ENCODE peak calls at places on chromosomes 13 and 19, in seven cellular contexts. One of them, this sample, is unnamed.

GRCh38 chr19:10270180-10270615 is 722 bp upstream of the ICAM1 start:
- DNase-seq in fibroblast of lung: no peak
- DNase-seq in NB4: peak
- DNase-seq in body of pancreas: peak
- DNase-seq in AG10803: no peak
- DNase-seq in dorsolateral prefrontal cortex: no peak
- DNase-seq in psoas muscle: peak
- DNase-seq in this sample: peak

GRCh38 chr19:55649579-55650557 is 1.9 kb downstream of the CCDC106 start:
- DNase-seq in fibroblast of lung: no peak
- DNase-seq in NB4: no peak
- DNase-seq in body of pancreas: no peak
- DNase-seq in AG10803: no peak
- DNase-seq in dorsolateral prefrontal cortex: no peak
- DNase-seq in psoas muscle: peak
- DNase-seq in this sample: peak

GRCh38 chr13:44365008-44365407 is 8.6 kb upstream of the SERP2 start:
- DNase-seq in fibroblast of lung: peak
- DNase-seq in NB4: no peak
- DNase-seq in body of pancreas: no peak
- DNase-seq in AG10803: peak
- DNase-seq in dorsolateral prefrontal cortex: no peak
- DNase-seq in psoas muscle: no peak
- DNase-seq in this sample: no peak

GRCh38 chr19:29532097-29532496 is 6.3 kb downstream of the VSTM2B start:
- DNase-seq in fibroblast of lung: no peak
- DNase-seq in NB4: no peak
- DNase-seq in body of pancreas: no peak
- DNase-seq in AG10803: no peak
- DNase-seq in dorsolateral prefrontal cortex: peak
- DNase-seq in psoas muscle: no peak
- DNase-seq in this sample: no peak

GRCh38 chr13:46551410-46552301 is 1.3 kb upstream of the LRCH1 start:
- DNase-seq in fibroblast of lung: peak
- DNase-seq in NB4: peak
- DNase-seq in body of pancreas: peak
- DNase-seq in AG10803: peak
- DNase-seq in dorsolateral prefrontal cortex: peak
- DNase-seq in psoas muscle: peak
- DNase-seq in this sample: peak

GRCh38 chr13:65613004-65613403 is 1617.1 kb downstream of the PCDH9 start:
- DNase-seq in fibroblast of lung: no peak
- DNase-seq in NB4: peak
- DNase-seq in body of pancreas: no peak
- DNase-seq in AG10803: no peak
- DNase-seq in dorsolateral prefrontal cortex: no peak
- DNase-seq in psoas muscle: no peak
- DNase-seq in this sample: no peak

GRCh38 chr19:41995959-41996797 is 2.1 kb upstream of the ATP1A3 start:
- DNase-seq in fibroblast of lung: no peak
- DNase-seq in NB4: peak
- DNase-seq in body of pancreas: no peak
- DNase-seq in AG10803: no peak
- DNase-seq in dorsolateral prefrontal cortex: no peak
- DNase-seq in psoas muscle: no peak
- DNase-seq in this sample: no peak

GRCh38 chr13:100108913-100109507 is 20.1 kb downstream of the PCCA start:
- DNase-seq in fibroblast of lung: no peak
- DNase-seq in NB4: no peak
- DNase-seq in body of pancreas: no peak
- DNase-seq in AG10803: peak
- DNase-seq in dorsolateral prefrontal cortex: no peak
- DNase-seq in psoas muscle: no peak
- DNase-seq in this sample: no peak

GRCh38 chr13:40315416-40316064 is 350.9 kb downstream of the FOXO1 start:
- DNase-seq in fibroblast of lung: peak
- DNase-seq in NB4: no peak
- DNase-seq in body of pancreas: peak
- DNase-seq in AG10803: no peak
- DNase-seq in dorsolateral prefrontal cortex: no peak
- DNase-seq in psoas muscle: no peak
- DNase-seq in this sample: peak

GRCh38 chr13:37769545-37769944 is 100.0 kb downstream of the TRPC4 start:
- DNase-seq in fibroblast of lung: no peak
- DNase-seq in NB4: no peak
- DNase-seq in body of pancreas: no peak
- DNase-seq in AG10803: no peak
- DNase-seq in dorsolateral prefrontal cortex: no peak
- DNase-seq in psoas muscle: no peak
- DNase-seq in this sample: no peak

GRCh38 chr13:37769078-37769477 is 100.5 kb downstream of the TRPC4 start:
- DNase-seq in fibroblast of lung: no peak
- DNase-seq in NB4: no peak
- DNase-seq in body of pancreas: no peak
- DNase-seq in AG10803: no peak
- DNase-seq in dorsolateral prefrontal cortex: no peak
- DNase-seq in psoas muscle: no peak
- DNase-seq in this sample: no peak
- TF ChIP-seq CTCF in fibroblast of lung: no peak
- TF ChIP-seq CTCF in NB4: no peak
- TF ChIP-seq CTCF in body of pancreas: peak
- TF ChIP-seq CTCF in AG10803: peak
- TF ChIP-seq CTCF in dorsolateral prefrontal cortex: no peak
- TF ChIP-seq CTCF in psoas muscle: no peak
- TF ChIP-seq CTCF in this sample: no peak

DNA sequence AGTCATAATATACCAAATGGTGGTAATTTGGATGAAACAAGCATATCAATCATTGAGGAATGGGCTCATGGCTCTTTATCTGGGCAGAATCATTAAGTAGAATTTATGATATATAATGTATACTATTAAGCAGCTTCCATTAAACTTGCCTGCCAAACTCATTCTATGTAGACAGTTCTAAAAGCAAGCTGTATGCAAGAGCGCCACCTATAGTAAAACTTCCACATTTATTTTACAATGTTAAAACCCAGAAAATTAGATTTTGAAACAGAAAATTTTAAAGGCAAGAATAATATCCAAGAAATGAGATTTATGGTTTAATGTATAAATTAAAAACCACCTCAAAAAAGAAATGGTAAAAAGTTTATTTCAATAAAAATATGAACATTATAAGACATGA is 161.5 kb downstream of the MZT1 start:
- DNase-seq in fibroblast of lung: no peak
- DNase-seq in NB4: peak
- DNase-seq in body of pancreas: no peak
- DNase-seq in AG10803: peak
- DNase-seq in dorsolateral prefrontal cortex: no peak
- DNase-seq in psoas muscle: no peak
- DNase-seq in this sample: no peak
- TF ChIP-seq CTCF in fibroblast of lung: peak
- TF ChIP-seq CTCF in NB4: peak
- TF ChIP-seq CTCF in body of pancreas: peak
- TF ChIP-seq CTCF in AG10803: peak
- TF ChIP-seq CTCF in dorsolateral prefrontal cortex: peak
- TF ChIP-seq CTCF in psoas muscle: peak
- TF ChIP-seq CTCF in this sample: peak

DNA sequence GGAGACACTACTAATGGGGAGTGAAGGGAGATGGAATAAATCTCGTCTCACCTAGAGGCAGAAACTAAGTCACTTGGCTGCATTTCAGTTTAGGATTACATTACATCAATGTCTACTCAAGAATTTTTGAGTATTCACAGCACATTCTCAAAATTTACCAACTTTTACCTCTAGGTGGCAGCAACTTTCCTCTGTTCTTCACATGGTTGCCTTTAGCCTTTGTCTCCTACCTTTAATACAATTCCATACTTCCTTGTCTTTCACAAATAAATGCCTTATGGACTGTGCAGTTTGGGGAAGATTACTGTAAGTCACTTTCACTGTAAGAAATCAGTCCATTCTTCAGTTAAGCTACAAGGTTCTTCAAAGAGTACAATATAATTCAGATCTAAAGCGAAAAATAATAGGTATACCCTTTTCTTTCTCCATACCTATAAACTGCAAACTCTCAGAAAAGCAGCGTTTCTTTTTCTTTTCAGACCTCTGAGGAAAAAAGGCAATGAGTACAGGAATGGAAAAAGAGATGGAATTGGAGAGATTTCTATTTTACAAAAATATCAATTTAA is 379.4 kb downstream of the KLF12 start:
- DNase-seq in fibroblast of lung: peak
- DNase-seq in NB4: peak
- DNase-seq in body of pancreas: peak
- DNase-seq in AG10803: peak
- DNase-seq in dorsolateral prefrontal cortex: no peak
- DNase-seq in psoas muscle: no peak
- DNase-seq in this sample: peak
- TF ChIP-seq CTCF in fibroblast of lung: peak
- TF ChIP-seq CTCF in NB4: peak
- TF ChIP-seq CTCF in body of pancreas: peak
- TF ChIP-seq CTCF in AG10803: peak
- TF ChIP-seq CTCF in dorsolateral prefrontal cortex: peak
- TF ChIP-seq CTCF in psoas muscle: peak
- TF ChIP-seq CTCF in this sample: peak

GRCh38 chr13:79990048-79990447 is 350.9 kb downstream of the SPRY2 start:
- DNase-seq in fibroblast of lung: peak
- DNase-seq in NB4: no peak
- DNase-seq in body of pancreas: no peak
- DNase-seq in AG10803: peak
- DNase-seq in dorsolateral prefrontal cortex: no peak
- DNase-seq in psoas muscle: no peak
- DNase-seq in this sample: no peak
- TF ChIP-seq CTCF in fibroblast of lung: no peak
- TF ChIP-seq CTCF in NB4: no peak
- TF ChIP-seq CTCF in body of pancreas: no peak
- TF ChIP-seq CTCF in AG10803: no peak
- TF ChIP-seq CTCF in dorsolateral prefrontal cortex: no peak
- TF ChIP-seq CTCF in psoas muscle: no peak
- TF ChIP-seq CTCF in this sample: no peak

GRCh38 chr19:680287-681028 is 4.3 kb downstream of the FSTL3 start:
- DNase-seq in fibroblast of lung: peak
- DNase-seq in NB4: peak
- DNase-seq in body of pancreas: peak
- DNase-seq in AG10803: peak
- DNase-seq in dorsolateral prefrontal cortex: peak
- DNase-seq in psoas muscle: peak
- DNase-seq in this sample: peak
- TF ChIP-seq CTCF in fibroblast of lung: no peak
- TF ChIP-seq CTCF in NB4: peak
- TF ChIP-seq CTCF in body of pancreas: peak
- TF ChIP-seq CTCF in AG10803: peak
- TF ChIP-seq CTCF in dorsolateral prefrontal cortex: peak
- TF ChIP-seq CTCF in psoas muscle: peak
- TF ChIP-seq CTCF in this sample: no peak

GRCh38 chr13:110801044-110801443 is 87.5 kb downstream of the ING1 start:
- DNase-seq in fibroblast of lung: no peak
- DNase-seq in NB4: peak
- DNase-seq in body of pancreas: no peak
- DNase-seq in AG10803: no peak
- DNase-seq in dorsolateral prefrontal cortex: no peak
- DNase-seq in psoas muscle: no peak
- DNase-seq in this sample: peak
- TF ChIP-seq CTCF in fibroblast of lung: no peak
- TF ChIP-seq CTCF in NB4: no peak
- TF ChIP-seq CTCF in body of pancreas: no peak
- TF ChIP-seq CTCF in AG10803: no peak
- TF ChIP-seq CTCF in dorsolateral prefrontal cortex: no peak
- TF ChIP-seq CTCF in psoas muscle: no peak
- TF ChIP-seq CTCF in this sample: no peak

DNA sequence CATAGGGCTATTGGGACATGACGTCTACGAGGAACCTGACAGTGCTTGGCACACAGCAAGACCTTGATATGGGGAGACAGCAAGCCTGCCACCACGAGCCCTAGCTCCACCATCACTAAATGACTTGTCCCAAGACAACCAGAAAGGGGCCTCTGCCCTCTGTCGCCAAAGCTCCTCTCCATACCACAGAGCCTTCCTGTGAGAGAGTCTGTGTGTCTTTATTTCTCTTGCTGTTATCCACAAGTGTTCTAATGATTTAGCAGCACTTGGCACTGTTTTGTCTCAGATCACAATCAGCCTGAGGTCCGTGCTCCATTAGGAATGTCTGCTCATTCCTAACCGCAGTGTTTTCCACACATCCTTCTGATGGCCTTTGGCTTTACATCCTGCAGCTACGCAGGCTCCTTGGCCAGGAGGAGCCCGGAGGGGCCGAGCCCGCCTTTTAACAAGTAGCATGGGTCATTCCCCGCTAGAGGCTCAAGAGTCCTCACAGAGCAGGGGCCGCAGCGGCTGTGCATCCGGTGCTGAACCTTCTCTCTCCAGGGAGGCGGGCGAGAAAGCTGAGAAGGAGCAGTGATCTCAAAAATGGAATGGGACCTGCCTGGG is 61.0 kb upstream of the HMGB1 start:
- DNase-seq in fibroblast of lung: peak
- DNase-seq in NB4: no peak
- DNase-seq in body of pancreas: peak
- DNase-seq in AG10803: peak
- DNase-seq in dorsolateral prefrontal cortex: no peak
- DNase-seq in psoas muscle: peak
- DNase-seq in this sample: no peak
- TF ChIP-seq CTCF in fibroblast of lung: no peak
- TF ChIP-seq CTCF in NB4: no peak
- TF ChIP-seq CTCF in body of pancreas: no peak
- TF ChIP-seq CTCF in AG10803: no peak
- TF ChIP-seq CTCF in dorsolateral prefrontal cortex: no peak
- TF ChIP-seq CTCF in psoas muscle: no peak
- TF ChIP-seq CTCF in this sample: no peak

GRCh38 chr19:5220866-5221265 is 119.7 kb downstream of the PTPRS start:
- DNase-seq in fibroblast of lung: no peak
- DNase-seq in NB4: no peak
- DNase-seq in body of pancreas: no peak
- DNase-seq in AG10803: no peak
- DNase-seq in dorsolateral prefrontal cortex: no peak
- DNase-seq in psoas muscle: no peak
- DNase-seq in this sample: no peak
- TF ChIP-seq CTCF in fibroblast of lung: no peak
- TF ChIP-seq CTCF in NB4: no peak
- TF ChIP-seq CTCF in body of pancreas: no peak
- TF ChIP-seq CTCF in AG10803: no peak
- TF ChIP-seq CTCF in dorsolateral prefrontal cortex: no peak
- TF ChIP-seq CTCF in psoas muscle: no peak
- TF ChIP-seq CTCF in this sample: no peak

GRCh38 chr19:50414850-50415660 is 3.7 kb upstream of the SPIB start:
- DNase-seq in fibroblast of lung: peak
- DNase-seq in NB4: peak
- DNase-seq in body of pancreas: peak
- DNase-seq in AG10803: peak
- DNase-seq in dorsolateral prefrontal cortex: peak
- DNase-seq in psoas muscle: peak
- DNase-seq in this sample: peak
- TF ChIP-seq CTCF in fibroblast of lung: peak
- TF ChIP-seq CTCF in NB4: peak
- TF ChIP-seq CTCF in body of pancreas: peak
- TF ChIP-seq CTCF in AG10803: peak
- TF ChIP-seq CTCF in dorsolateral prefrontal cortex: peak
- TF ChIP-seq CTCF in psoas muscle: peak
- TF ChIP-seq CTCF in this sample: peak

DNA sequence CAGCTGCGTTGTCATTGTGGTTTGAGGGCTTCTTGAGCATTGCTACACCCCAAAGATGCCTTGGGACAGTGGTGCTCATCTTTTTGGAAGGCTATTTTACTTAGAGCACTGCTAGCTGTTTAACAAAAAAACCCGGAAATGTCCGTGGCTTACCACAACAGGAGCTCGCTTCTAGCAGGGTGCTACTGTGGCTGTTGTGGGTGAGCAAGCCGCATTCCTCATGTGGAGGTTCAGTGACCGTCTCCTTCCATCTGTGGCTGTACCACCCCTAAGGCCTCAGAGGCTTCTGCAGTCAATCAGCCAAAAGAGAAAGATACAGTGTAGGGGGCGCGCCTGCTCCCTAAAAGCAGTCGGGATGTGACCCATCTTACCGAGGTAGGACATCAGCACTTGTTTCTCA is 1004.2 kb downstream of the UQCRFS1 start:
- DNase-seq in fibroblast of lung: peak
- DNase-seq in NB4: peak
- DNase-seq in body of pancreas: no peak
- DNase-seq in AG10803: peak
- DNase-seq in dorsolateral prefrontal cortex: no peak
- DNase-seq in psoas muscle: no peak
- DNase-seq in this sample: no peak
- TF ChIP-seq CTCF in fibroblast of lung: no peak
- TF ChIP-seq CTCF in NB4: no peak
- TF ChIP-seq CTCF in body of pancreas: no peak
- TF ChIP-seq CTCF in AG10803: no peak
- TF ChIP-seq CTCF in dorsolateral prefrontal cortex: no peak
- TF ChIP-seq CTCF in psoas muscle: no peak
- TF ChIP-seq CTCF in this sample: no peak